ENCODE peak calls at places on chromosomes 7 and 10, in six cellular contexts. Q is stimulated activated CD8-positive, alpha-beta memory T cell treated with anti-CD3 and anti-CD28 coated beads, Interleukin-15, amount 100 ng/mL, for 24 hours; M is astrocyte of the spinal cord; G is activated T-cell treated with anti-CD3 and anti-CD28 coated beads for 48 hours; J is stimulated activated CD4-positive, alpha-beta T cell treated with anti-CD3 and anti-CD28 coated beads, Interleukin-15, amount 100 ng/mL, for 1 hour; N is HEK293T. D is an unnamed sample.
A peak's percentile ranks its signal among the peaks of the same experiment; 100 is the strongest.

GRCh38 chr10:74932648-74933047 is 106.2 kb downstream of the KAT6B start:
- DNase-seq in Q (no peak), M (no peak), G (no peak), J (no peak), N (no peak), D (no peak)

GRCh38 chr10:89745903-89746302 is 44.5 kb downstream of the KIF20B start:
- DNase-seq in Q (no peak), M (no peak), G (no peak), J (no peak), N (no peak), D (no peak)

GRCh38 chr10:22651276-22651980 is 63.0 kb downstream of the PIP4K2A start:
- DNase-seq in Q (no peak), M (no peak), G (peak; percentile 45), J (no peak), N (no peak), D (no peak)

GRCh38 chr7:148962823-148963582 is 65.3 kb downstream of the PDIA4 start:
- DNase-seq in Q (no peak), M (peak; percentile 88), G (peak; percentile 48), J (peak; percentile 43), N (peak; percentile 77), D (no peak)

GRCh38 chr10:20429742-20430141 is 467.4 kb downstream of the NEBL start:
- DNase-seq in Q (no peak), M (no peak), G (no peak), J (no peak), N (no peak), D (no peak)

GRCh38 chr10:110265573-110266193 is 39.0 kb downstream of the SMNDC1 start:
- DNase-seq in Q (no peak), M (no peak), G (no peak), J (no peak), N (peak; percentile 42), D (no peak)

GRCh38 chr7:37311282-37311868 is 137.3 kb downstream of the ELMO1 start:
- DNase-seq in Q (no peak), M (peak; percentile 1), G (peak; percentile 18), J (no peak), N (no peak), D (no peak)

GRCh38 chr7:131370523-131370968 is 42.9 kb downstream of the MKLN1 start:
- DNase-seq in Q (no peak), M (peak; percentile 63), G (no peak), J (no peak), N (no peak), D (no peak)

GRCh38 chr7:35331730-35332678 is 78.1 kb upstream of the TBX20 start:
- DNase-seq in Q (no peak), M (no peak), G (no peak), J (no peak), N (no peak), D (no peak)

GRCh38 chr7:114086491-114086905 is 167.7 kb upstream of the PPP1R3A start:
- DNase-seq in Q (no peak), M (peak; percentile 20), G (no peak), J (no peak), N (peak; percentile 26), D (no peak)

GRCh38 chr10:44259090-44259874 is 125.6 kb downstream of the CXCL12 start:
- DNase-seq in Q (no peak), M (no peak), G (no peak), J (no peak), N (no peak), D (no peak)

GRCh38 chr7:42161723-42162122 is 75.3 kb downstream of the GLI3 start:
- DNase-seq in Q (no peak), M (no peak), G (no peak), J (no peak), N (no peak), D (no peak)

GRCh38 chr10:19488592-19489280 is 327.5 kb upstream of the PLXDC2 start:
- DNase-seq in Q (no peak), M (peak; percentile 8), G (no peak), J (no peak), N (no peak), D (no peak)